ENCODE peak calls at places on chromosome 13, in five cellular contexts. One of them, this sample, is unnamed.
A peak's percentile ranks its signal among the peaks of the same experiment; 100 is the strongest.

GRCh38 chr13:48317511-48317981 is 14.0 kb downstream of the RB1 start:
- DNase-seq in cardiac fibroblast: no peak
- DNase-seq in AG10803: no peak
- DNase-seq in left ventricle myocardium inferior: peak; percentile 15
- DNase-seq in A549: no peak
- DNase-seq in this sample: no peak

GRCh38 chr13:60583911-60584753 is 187.1 kb downstream of the TDRD3 start:
- DNase-seq in cardiac fibroblast: peak; percentile 92
- DNase-seq in AG10803: peak; percentile 84
- DNase-seq in left ventricle myocardium inferior: no peak
- DNase-seq in A549: no peak
- DNase-seq in this sample: no peak

GRCh38 chr13:30257433-30258099 is 49.8 kb downstream of the KATNAL1 start:
- DNase-seq in cardiac fibroblast: no peak
- DNase-seq in AG10803: peak; percentile 13
- DNase-seq in left ventricle myocardium inferior: no peak
- DNase-seq in A549: no peak
- DNase-seq in this sample: no peak

GRCh38 chr13:98033277-98034247 is 80.1 kb downstream of the IPO5 start:
- DNase-seq in cardiac fibroblast: peak; percentile 79
- DNase-seq in AG10803: peak; percentile 81
- DNase-seq in left ventricle myocardium inferior: no peak
- DNase-seq in A549: peak; percentile 13
- DNase-seq in this sample: peak; percentile 74

GRCh38 chr13:34695063-34695462 is 247.0 kb upstream of the NBEA start:
- DNase-seq in cardiac fibroblast: no peak
- DNase-seq in AG10803: no peak
- DNase-seq in left ventricle myocardium inferior: no peak
- DNase-seq in A549: no peak
- DNase-seq in this sample: no peak

GRCh38 chr13:110830331-110830730 is 84.5 kb downstream of the ANKRD10 start:
- DNase-seq in cardiac fibroblast: no peak
- DNase-seq in AG10803: no peak
- DNase-seq in left ventricle myocardium inferior: no peak
- DNase-seq in A549: no peak
- DNase-seq in this sample: no peak

GRCh38 chr13:28470286-28470685 is 24.6 kb downstream of the FLT1 start:
- DNase-seq in cardiac fibroblast: no peak
- DNase-seq in AG10803: peak; percentile 50
- DNase-seq in left ventricle myocardium inferior: no peak
- DNase-seq in A549: no peak
- DNase-seq in this sample: no peak

GRCh38 chr13:40776681-40777165 is 5.7 kb upstream of the MRPS31 start:
- DNase-seq in cardiac fibroblast: peak; percentile 53
- DNase-seq in AG10803: peak; percentile 31
- DNase-seq in left ventricle myocardium inferior: no peak
- DNase-seq in A549: no peak
- DNase-seq in this sample: no peak

GRCh38 chr13:102355251-102355650 is 46.6 kb downstream of the FGF14 start:
- DNase-seq in cardiac fibroblast: no peak
- DNase-seq in AG10803: no peak
- DNase-seq in left ventricle myocardium inferior: no peak
- DNase-seq in A549: no peak
- DNase-seq in this sample: no peak

GRCh38 chr13:51717786-51718398 is 86.1 kb downstream of the DHRS12 start:
- DNase-seq in cardiac fibroblast: peak; percentile 50
- DNase-seq in AG10803: peak; percentile 52
- DNase-seq in left ventricle myocardium inferior: no peak
- DNase-seq in A549: no peak
- DNase-seq in this sample: no peak

GRCh38 chr13:52455677-52456041 is 381 bp downstream of the CKAP2 start:
- DNase-seq in cardiac fibroblast: peak; percentile 71
- DNase-seq in AG10803: peak; percentile 41
- DNase-seq in left ventricle myocardium inferior: peak; percentile 65
- DNase-seq in A549: peak; percentile 53
- DNase-seq in this sample: peak; percentile 75

GRCh38 chr13:33251131-33251629 is 34.4 kb downstream of the STARD13 start:
- DNase-seq in cardiac fibroblast: peak; percentile 97
- DNase-seq in AG10803: peak; percentile 98
- DNase-seq in left ventricle myocardium inferior: no peak
- DNase-seq in A549: no peak
- DNase-seq in this sample: no peak

GRCh38 chr13:102042746-102043145 is 359.1 kb downstream of the FGF14 start:
- DNase-seq in cardiac fibroblast: no peak
- DNase-seq in AG10803: no peak
- DNase-seq in left ventricle myocardium inferior: no peak
- DNase-seq in A549: no peak
- DNase-seq in this sample: no peak

GRCh38 chr13:60111726-60112125 is 52.0 kb downstream of the DIAPH3 start:
- DNase-seq in cardiac fibroblast: peak; percentile 56
- DNase-seq in AG10803: peak; percentile 59
- DNase-seq in left ventricle myocardium inferior: no peak
- DNase-seq in A549: no peak
- DNase-seq in this sample: no peak

GRCh38 chr13:58313219-58313618 is 681.7 kb downstream of the PCDH17 start:
- DNase-seq in cardiac fibroblast: no peak
- DNase-seq in AG10803: no peak
- DNase-seq in left ventricle myocardium inferior: no peak
- DNase-seq in A549: no peak
- DNase-seq in this sample: no peak

GRCh38 chr13:100363874-100364273 is 224.7 kb downstream of the GGACT start:
- DNase-seq in cardiac fibroblast: peak; percentile 53
- DNase-seq in AG10803: peak; percentile 2
- DNase-seq in left ventricle myocardium inferior: no peak
- DNase-seq in A549: no peak
- DNase-seq in this sample: no peak

GRCh38 chr13:81540777-81541176 is 1199.9 kb upstream of the SPRY2 start:
- DNase-seq in cardiac fibroblast: peak; percentile 6
- DNase-seq in AG10803: no peak
- DNase-seq in left ventricle myocardium inferior: no peak
- DNase-seq in A549: no peak
- DNase-seq in this sample: no peak

GRCh38 chr13:100842136-100842535 is 167.5 kb upstream of the TMTC4 start:
- DNase-seq in cardiac fibroblast: no peak
- DNase-seq in AG10803: no peak
- DNase-seq in left ventricle myocardium inferior: no peak
- DNase-seq in A549: no peak
- DNase-seq in this sample: no peak

GRCh38 chr13:29849731-29850212 is 645 bp downstream of the UBL3 start:
- DNase-seq in cardiac fibroblast: peak; percentile 72
- DNase-seq in AG10803: peak; percentile 72
- DNase-seq in left ventricle myocardium inferior: peak; percentile 45
- DNase-seq in A549: peak; percentile 32
- DNase-seq in this sample: peak; percentile 29

GRCh38 chr13:113724780-113725315 is 34.2 kb upstream of the TMEM255B start:
- DNase-seq in cardiac fibroblast: peak; percentile 68
- DNase-seq in AG10803: peak; percentile 54
- DNase-seq in left ventricle myocardium inferior: peak; percentile 75
- DNase-seq in A549: peak; percentile 49
- DNase-seq in this sample: peak; percentile 95
- H3K4me3 ChIP-seq in cardiac fibroblast: peak overlapping the region; percentile 28
- H3K4me3 ChIP-seq in AG10803: peak overlapping the region; percentile 53
- H3K4me3 ChIP-seq in left ventricle myocardium inferior: peak overlapping the region; percentile 68
- H3K4me3 ChIP-seq in A549: peak overlapping the region; percentile 46
- H3K4me3 ChIP-seq in this sample: peak overlapping the region; percentile 50

DNA sequence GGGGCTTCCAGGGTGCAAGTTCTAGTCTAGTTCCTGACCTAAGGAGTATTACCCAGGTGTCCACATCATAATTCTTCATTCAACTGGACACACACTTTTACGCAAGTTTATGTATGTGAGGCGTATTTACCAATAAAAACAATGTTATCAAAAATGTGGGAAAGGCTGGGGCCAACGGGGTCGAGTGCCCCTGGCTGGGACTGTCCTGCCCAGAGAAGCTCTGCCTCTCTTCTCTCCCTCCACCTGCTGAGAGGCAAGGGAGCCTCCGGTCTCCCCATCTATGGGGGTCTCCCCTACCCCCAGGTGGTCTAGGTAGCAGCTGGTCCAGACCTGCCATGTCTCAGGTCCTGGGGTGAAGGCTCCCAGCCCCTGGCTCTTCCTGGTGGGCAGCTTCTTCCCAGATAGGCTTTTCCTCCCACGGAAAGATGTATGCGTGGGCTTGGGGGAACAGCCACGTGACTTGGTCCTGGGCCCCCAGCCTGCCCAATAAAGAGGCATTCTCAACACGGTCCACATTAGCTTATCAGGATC is 132.4 kb downstream of the USP12 start:
- DNase-seq in cardiac fibroblast: no peak
- DNase-seq in AG10803: no peak
- DNase-seq in left ventricle myocardium inferior: no peak
- DNase-seq in A549: no peak
- DNase-seq in this sample: no peak
- H3K4me3 ChIP-seq in cardiac fibroblast: no peak overlapping the region
- H3K4me3 ChIP-seq in AG10803: no peak overlapping the region
- H3K4me3 ChIP-seq in left ventricle myocardium inferior: no peak overlapping the region
- H3K4me3 ChIP-seq in A549: no peak overlapping the region
- H3K4me3 ChIP-seq in this sample: no peak overlapping the region

GRCh38 chr13:112972867-112973576 is 4.0 kb downstream of the MCF2L start:
- DNase-seq in cardiac fibroblast: no peak
- DNase-seq in AG10803: no peak
- DNase-seq in left ventricle myocardium inferior: peak; percentile 33
- DNase-seq in A549: no peak
- DNase-seq in this sample: no peak

GRCh38 chr13:112975401-112975939 is 6.5 kb downstream of the MCF2L start:
- DNase-seq in cardiac fibroblast: no peak
- DNase-seq in AG10803: no peak
- DNase-seq in left ventricle myocardium inferior: no peak
- DNase-seq in A549: no peak
- DNase-seq in this sample: no peak

GRCh38 chr13:112974676-112975075 is 5.7 kb downstream of the MCF2L start:
- DNase-seq in cardiac fibroblast: no peak
- DNase-seq in AG10803: no peak
- DNase-seq in left ventricle myocardium inferior: no peak
- DNase-seq in A549: no peak
- DNase-seq in this sample: no peak

GRCh38 chr13:112973577-112973951 is 4.5 kb downstream of the MCF2L start:
- DNase-seq in cardiac fibroblast: no peak
- DNase-seq in AG10803: no peak
- DNase-seq in left ventricle myocardium inferior: peak; percentile 12
- DNase-seq in A549: no peak
- DNase-seq in this sample: no peak

GRCh38 chr13:112974125-112974524 is 5.1 kb downstream of the MCF2L start:
- DNase-seq in cardiac fibroblast: no peak
- DNase-seq in AG10803: no peak
- DNase-seq in left ventricle myocardium inferior: peak; percentile 9
- DNase-seq in A549: no peak
- DNase-seq in this sample: no peak
- H3K4me3 ChIP-seq in cardiac fibroblast: no peak overlapping the region
- H3K4me3 ChIP-seq in AG10803: no peak overlapping the region
- H3K4me3 ChIP-seq in left ventricle myocardium inferior: no peak overlapping the region
- H3K4me3 ChIP-seq in A549: no peak overlapping the region
- H3K4me3 ChIP-seq in this sample: no peak overlapping the region

DNA sequence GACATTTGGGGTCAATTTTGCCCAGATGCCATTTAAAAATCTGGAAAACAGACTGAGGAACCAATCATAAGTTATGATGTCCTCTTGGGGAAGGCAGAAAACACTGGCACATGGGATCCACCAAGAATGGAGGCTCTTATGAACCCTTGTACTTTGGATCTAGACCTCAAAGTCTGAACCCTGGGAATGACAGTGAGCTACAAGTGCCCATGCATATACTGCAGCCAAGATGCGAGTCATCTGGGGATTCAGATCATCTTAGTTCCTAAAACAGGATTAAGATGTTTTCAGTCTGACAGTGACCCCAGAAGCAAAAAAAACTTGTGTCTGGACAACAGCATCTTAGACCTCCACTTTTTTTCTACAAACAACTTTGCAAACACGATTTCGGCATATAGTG is 100.2 kb upstream of the SIAH3 start:
- DNase-seq in cardiac fibroblast: peak; percentile 18
- DNase-seq in AG10803: no peak
- DNase-seq in left ventricle myocardium inferior: no peak
- DNase-seq in A549: no peak
- DNase-seq in this sample: no peak
- H3K4me3 ChIP-seq in cardiac fibroblast: no peak overlapping the region
- H3K4me3 ChIP-seq in AG10803: no peak overlapping the region
- H3K4me3 ChIP-seq in left ventricle myocardium inferior: no peak overlapping the region
- H3K4me3 ChIP-seq in A549: no peak overlapping the region
- H3K4me3 ChIP-seq in this sample: no peak overlapping the region

GRCh38 chr13:113490496-113491417 is at the start of gene DCUN1D2:
- DNase-seq in cardiac fibroblast: peak; percentile 94
- DNase-seq in AG10803: peak; percentile 97
- DNase-seq in left ventricle myocardium inferior: peak; percentile 95
- DNase-seq in A549: peak; percentile 76
- DNase-seq in this sample: peak; percentile 99

GRCh38 chr13:113491418-113491883 is 940 bp upstream of the DCUN1D2 start:
- DNase-seq in cardiac fibroblast: peak; percentile 37
- DNase-seq in AG10803: peak; percentile 38
- DNase-seq in left ventricle myocardium inferior: peak; percentile 45
- DNase-seq in A549: peak; percentile 46
- DNase-seq in this sample: peak; percentile 69

GRCh38 chr13:113489549-113490495 is 689 bp downstream of the DCUN1D2 start:
- DNase-seq in cardiac fibroblast: peak; percentile 48
- DNase-seq in AG10803: peak; percentile 43
- DNase-seq in left ventricle myocardium inferior: no peak
- DNase-seq in A549: peak; percentile 12
- DNase-seq in this sample: peak; percentile 58

GRCh38 chr13:113493315-113493951 is 2.9 kb upstream of the DCUN1D2 start:
- DNase-seq in cardiac fibroblast: peak; percentile 96
- DNase-seq in AG10803: peak; percentile 93
- DNase-seq in left ventricle myocardium inferior: no peak
- DNase-seq in A549: peak; percentile 67
- DNase-seq in this sample: no peak

GRCh38 chr13:113491982-113492381 is 1.5 kb upstream of the DCUN1D2 start:
- DNase-seq in cardiac fibroblast: no peak
- DNase-seq in AG10803: no peak
- DNase-seq in left ventricle myocardium inferior: no peak
- DNase-seq in A549: no peak
- DNase-seq in this sample: no peak
- H3K4me3 ChIP-seq in cardiac fibroblast: peak overlapping the region; percentile 85
- H3K4me3 ChIP-seq in AG10803: peak overlapping the region; percentile 83
- H3K4me3 ChIP-seq in left ventricle myocardium inferior: peak overlapping the region; percentile 92
- H3K4me3 ChIP-seq in A549: peak overlapping the region; percentile 89
- H3K4me3 ChIP-seq in this sample: peak overlapping the region; percentile 98